ENCODE peak calls at places on chromosomes 11 and 22, in five cellular contexts. One of them, this sample, is unnamed.
A peak's percentile ranks its signal among the peaks of the same experiment; 100 is the strongest.

GRCh38 chr11:58927393-58928081 is 11.8 kb upstream of the GLYATL1 start:
- DNase-seq in T47D: peak; percentile 81
- DNase-seq in left ventricle myocardium superior: no peak
- DNase-seq in activated CD8-positive, alpha-beta memory T cell treated with anti-CD3 and anti-CD28 coated beads, Interleukin-2, amount 50 U/mL, for 48 hours: no peak
- DNase-seq in germinal center: peak; percentile 28
- DNase-seq in this sample: peak; percentile 45

GRCh38 chr11:45216031-45216430 is 69.6 kb downstream of the PRDM11 start:
- DNase-seq in T47D: no peak
- DNase-seq in left ventricle myocardium superior: no peak
- DNase-seq in activated CD8-positive, alpha-beta memory T cell treated with anti-CD3 and anti-CD28 coated beads, Interleukin-2, amount 50 U/mL, for 48 hours: no peak
- DNase-seq in germinal center: no peak
- DNase-seq in this sample: peak; percentile 64

GRCh38 chr22:26621663-26622062 is at the start of gene CRYBA4:
- DNase-seq in T47D: no peak
- DNase-seq in left ventricle myocardium superior: no peak
- DNase-seq in activated CD8-positive, alpha-beta memory T cell treated with anti-CD3 and anti-CD28 coated beads, Interleukin-2, amount 50 U/mL, for 48 hours: no peak
- DNase-seq in germinal center: no peak
- DNase-seq in this sample: no peak

GRCh38 chr22:22105364-22105763 is 122.8 kb upstream of the TOP3B start:
- DNase-seq in T47D: no peak
- DNase-seq in left ventricle myocardium superior: no peak
- DNase-seq in activated CD8-positive, alpha-beta memory T cell treated with anti-CD3 and anti-CD28 coated beads, Interleukin-2, amount 50 U/mL, for 48 hours: no peak
- DNase-seq in germinal center: no peak
- DNase-seq in this sample: no peak

GRCh38 chr11:44033411-44033850 is 14.3 kb upstream of the ACCSL start:
- DNase-seq in T47D: no peak
- DNase-seq in left ventricle myocardium superior: no peak
- DNase-seq in activated CD8-positive, alpha-beta memory T cell treated with anti-CD3 and anti-CD28 coated beads, Interleukin-2, amount 50 U/mL, for 48 hours: no peak
- DNase-seq in germinal center: no peak
- DNase-seq in this sample: no peak

GRCh38 chr11:9459573-9460321 is 1.1 kb upstream of the ZNF143 start:
- DNase-seq in T47D: peak; percentile 38
- DNase-seq in left ventricle myocardium superior: no peak
- DNase-seq in activated CD8-positive, alpha-beta memory T cell treated with anti-CD3 and anti-CD28 coated beads, Interleukin-2, amount 50 U/mL, for 48 hours: peak; percentile 58
- DNase-seq in germinal center: peak; percentile 6
- DNase-seq in this sample: peak; percentile 21

GRCh38 chr11:65625628-65626342 is 10.2 kb downstream of the PCNX3 start:
- DNase-seq in T47D: peak; percentile 57
- DNase-seq in left ventricle myocardium superior: peak; percentile 82
- DNase-seq in activated CD8-positive, alpha-beta memory T cell treated with anti-CD3 and anti-CD28 coated beads, Interleukin-2, amount 50 U/mL, for 48 hours: peak; percentile 69
- DNase-seq in germinal center: peak; percentile 62
- DNase-seq in this sample: peak; percentile 53

GRCh38 chr11:6321961-6322362 is 1.7 kb upstream of the CAVIN3 start:
- DNase-seq in T47D: no peak
- DNase-seq in left ventricle myocardium superior: no peak
- DNase-seq in activated CD8-positive, alpha-beta memory T cell treated with anti-CD3 and anti-CD28 coated beads, Interleukin-2, amount 50 U/mL, for 48 hours: no peak
- DNase-seq in germinal center: no peak
- DNase-seq in this sample: no peak

GRCh38 chr22:44003776-44004460 is 20.2 kb upstream of the PARVB start:
- DNase-seq in T47D: no peak
- DNase-seq in left ventricle myocardium superior: no peak
- DNase-seq in activated CD8-positive, alpha-beta memory T cell treated with anti-CD3 and anti-CD28 coated beads, Interleukin-2, amount 50 U/mL, for 48 hours: no peak
- DNase-seq in germinal center: no peak
- DNase-seq in this sample: no peak

GRCh38 chr11:117424781-117425180 is 97.1 kb downstream of the CEP164 start:
- DNase-seq in T47D: no peak
- DNase-seq in left ventricle myocardium superior: no peak
- DNase-seq in activated CD8-positive, alpha-beta memory T cell treated with anti-CD3 and anti-CD28 coated beads, Interleukin-2, amount 50 U/mL, for 48 hours: no peak
- DNase-seq in germinal center: no peak
- DNase-seq in this sample: peak; percentile 55

GRCh38 chr11:548700-549603 is 11.6 kb downstream of the LMNTD2 start:
- DNase-seq in T47D: no peak
- DNase-seq in left ventricle myocardium superior: no peak
- DNase-seq in activated CD8-positive, alpha-beta memory T cell treated with anti-CD3 and anti-CD28 coated beads, Interleukin-2, amount 50 U/mL, for 48 hours: no peak
- DNase-seq in germinal center: no peak
- DNase-seq in this sample: no peak

GRCh38 chr22:36144886-36145541 is 15.5 kb downstream of the APOL3 start:
- DNase-seq in T47D: peak; percentile 66
- DNase-seq in left ventricle myocardium superior: peak; percentile 65
- DNase-seq in activated CD8-positive, alpha-beta memory T cell treated with anti-CD3 and anti-CD28 coated beads, Interleukin-2, amount 50 U/mL, for 48 hours: no peak
- DNase-seq in germinal center: no peak
- DNase-seq in this sample: peak; percentile 70

GRCh38 chr22:38032681-38033521 is 24.3 kb upstream of the PICK1 start:
- DNase-seq in T47D: no peak
- DNase-seq in left ventricle myocardium superior: no peak
- DNase-seq in activated CD8-positive, alpha-beta memory T cell treated with anti-CD3 and anti-CD28 coated beads, Interleukin-2, amount 50 U/mL, for 48 hours: no peak
- DNase-seq in germinal center: no peak
- DNase-seq in this sample: no peak

GRCh38 chr11:58900479-58901420 is 38.5 kb upstream of the GLYATL1 start:
- DNase-seq in T47D: peak; percentile 89
- DNase-seq in left ventricle myocardium superior: peak; percentile 73
- DNase-seq in activated CD8-positive, alpha-beta memory T cell treated with anti-CD3 and anti-CD28 coated beads, Interleukin-2, amount 50 U/mL, for 48 hours: peak; percentile 76
- DNase-seq in germinal center: peak; percentile 23
- DNase-seq in this sample: peak; percentile 33

GRCh38 chr11:64340671-64341335 is 799 bp downstream of the CCDC88B start:
- DNase-seq in T47D: no peak
- DNase-seq in left ventricle myocardium superior: peak; percentile 65
- DNase-seq in activated CD8-positive, alpha-beta memory T cell treated with anti-CD3 and anti-CD28 coated beads, Interleukin-2, amount 50 U/mL, for 48 hours: peak; percentile 96
- DNase-seq in germinal center: peak; percentile 88
- DNase-seq in this sample: no peak

GRCh38 chr11:78630155-78630554 is 55.5 kb upstream of the NARS2 start:
- DNase-seq in T47D: no peak
- DNase-seq in left ventricle myocardium superior: no peak
- DNase-seq in activated CD8-positive, alpha-beta memory T cell treated with anti-CD3 and anti-CD28 coated beads, Interleukin-2, amount 50 U/mL, for 48 hours: no peak
- DNase-seq in germinal center: no peak
- DNase-seq in this sample: no peak

GRCh38 chr22:49950396-49950994 is 10.1 kb upstream of the PIM3 start:
- DNase-seq in T47D: no peak
- DNase-seq in left ventricle myocardium superior: no peak
- DNase-seq in activated CD8-positive, alpha-beta memory T cell treated with anti-CD3 and anti-CD28 coated beads, Interleukin-2, amount 50 U/mL, for 48 hours: no peak
- DNase-seq in germinal center: no peak
- DNase-seq in this sample: no peak

GRCh38 chr11:57502870-57503269 is 12.6 kb downstream of the SLC43A1 start:
- DNase-seq in T47D: no peak
- DNase-seq in left ventricle myocardium superior: no peak
- DNase-seq in activated CD8-positive, alpha-beta memory T cell treated with anti-CD3 and anti-CD28 coated beads, Interleukin-2, amount 50 U/mL, for 48 hours: no peak
- DNase-seq in germinal center: no peak
- DNase-seq in this sample: no peak

GRCh38 chr11:43834291-43834690 is 46.3 kb upstream of the ALKBH3 start:
- DNase-seq in T47D: no peak
- DNase-seq in left ventricle myocardium superior: no peak
- DNase-seq in activated CD8-positive, alpha-beta memory T cell treated with anti-CD3 and anti-CD28 coated beads, Interleukin-2, amount 50 U/mL, for 48 hours: no peak
- DNase-seq in germinal center: no peak
- DNase-seq in this sample: no peak

GRCh38 chr11:134124660-134125451 is 56.0 kb downstream of the JAM3 start:
- DNase-seq in T47D: peak; percentile 58
- DNase-seq in left ventricle myocardium superior: peak; percentile 79
- DNase-seq in activated CD8-positive, alpha-beta memory T cell treated with anti-CD3 and anti-CD28 coated beads, Interleukin-2, amount 50 U/mL, for 48 hours: no peak
- DNase-seq in germinal center: no peak
- DNase-seq in this sample: peak; percentile 59

GRCh38 chr22:32994921-32995320 is 63.3 kb downstream of the SYN3 start:
- DNase-seq in T47D: no peak
- DNase-seq in left ventricle myocardium superior: no peak
- DNase-seq in activated CD8-positive, alpha-beta memory T cell treated with anti-CD3 and anti-CD28 coated beads, Interleukin-2, amount 50 U/mL, for 48 hours: no peak
- DNase-seq in germinal center: no peak
- DNase-seq in this sample: no peak

GRCh38 chr11:131910491-131911387 is 540.3 kb downstream of the NTM start:
- DNase-seq in T47D: peak; percentile 63
- DNase-seq in left ventricle myocardium superior: no peak
- DNase-seq in activated CD8-positive, alpha-beta memory T cell treated with anti-CD3 and anti-CD28 coated beads, Interleukin-2, amount 50 U/mL, for 48 hours: no peak
- DNase-seq in germinal center: no peak
- DNase-seq in this sample: peak; percentile 30

GRCh38 chr11:64809781-64810241 is 540 bp downstream of the MEN1 start:
- DNase-seq in T47D: peak; percentile 75
- DNase-seq in left ventricle myocardium superior: peak; percentile 34
- DNase-seq in activated CD8-positive, alpha-beta memory T cell treated with anti-CD3 and anti-CD28 coated beads, Interleukin-2, amount 50 U/mL, for 48 hours: no peak
- DNase-seq in germinal center: peak; percentile 36
- DNase-seq in this sample: peak; percentile 75

GRCh38 chr11:50080256-50080655 is 47.6 kb downstream of the OR4C45 start:
- DNase-seq in T47D: no peak
- DNase-seq in left ventricle myocardium superior: no peak
- DNase-seq in activated CD8-positive, alpha-beta memory T cell treated with anti-CD3 and anti-CD28 coated beads, Interleukin-2, amount 50 U/mL, for 48 hours: no peak
- DNase-seq in germinal center: no peak
- DNase-seq in this sample: no peak

GRCh38 chr11:47130541-47130940 is 46.1 kb downstream of the ARFGAP2 start:
- DNase-seq in T47D: no peak
- DNase-seq in left ventricle myocardium superior: no peak
- DNase-seq in activated CD8-positive, alpha-beta memory T cell treated with anti-CD3 and anti-CD28 coated beads, Interleukin-2, amount 50 U/mL, for 48 hours: no peak
- DNase-seq in germinal center: no peak
- DNase-seq in this sample: no peak

GRCh38 chr22:41366323-41367014 is 15.3 kb upstream of the TEF start:
- DNase-seq in T47D: no peak
- DNase-seq in left ventricle myocardium superior: no peak
- DNase-seq in activated CD8-positive, alpha-beta memory T cell treated with anti-CD3 and anti-CD28 coated beads, Interleukin-2, amount 50 U/mL, for 48 hours: no peak
- DNase-seq in germinal center: no peak
- DNase-seq in this sample: no peak

GRCh38 chr11:33935005-33935404 is 43.1 kb upstream of the LMO2 start:
- DNase-seq in T47D: no peak
- DNase-seq in left ventricle myocardium superior: no peak
- DNase-seq in activated CD8-positive, alpha-beta memory T cell treated with anti-CD3 and anti-CD28 coated beads, Interleukin-2, amount 50 U/mL, for 48 hours: no peak
- DNase-seq in germinal center: no peak
- DNase-seq in this sample: no peak

GRCh38 chr22:40580631-40581030 is 55.9 kb downstream of the MRTFA start:
- DNase-seq in T47D: no peak
- DNase-seq in left ventricle myocardium superior: no peak
- DNase-seq in activated CD8-positive, alpha-beta memory T cell treated with anti-CD3 and anti-CD28 coated beads, Interleukin-2, amount 50 U/mL, for 48 hours: no peak
- DNase-seq in germinal center: no peak
- DNase-seq in this sample: no peak

GRCh38 chr11:63237413-63237812 is 6.0 kb downstream of the SLC22A25 start:
- DNase-seq in T47D: no peak
- DNase-seq in left ventricle myocardium superior: no peak
- DNase-seq in activated CD8-positive, alpha-beta memory T cell treated with anti-CD3 and anti-CD28 coated beads, Interleukin-2, amount 50 U/mL, for 48 hours: no peak
- DNase-seq in germinal center: no peak
- DNase-seq in this sample: no peak

GRCh38 chr22:17924735-17925727 is 99.3 kb downstream of the MICAL3 start:
- DNase-seq in T47D: peak; percentile 56
- DNase-seq in left ventricle myocardium superior: no peak
- DNase-seq in activated CD8-positive, alpha-beta memory T cell treated with anti-CD3 and anti-CD28 coated beads, Interleukin-2, amount 50 U/mL, for 48 hours: no peak
- DNase-seq in germinal center: no peak
- DNase-seq in this sample: peak; percentile 46

GRCh38 chr11:43988040-43988793 is 45.8 kb downstream of the C11orf96 start:
- DNase-seq in T47D: no peak
- DNase-seq in left ventricle myocardium superior: no peak
- DNase-seq in activated CD8-positive, alpha-beta memory T cell treated with anti-CD3 and anti-CD28 coated beads, Interleukin-2, amount 50 U/mL, for 48 hours: no peak
- DNase-seq in germinal center: no peak
- DNase-seq in this sample: no peak

GRCh38 chr11:30830666-30831065 is 244.5 kb upstream of the MPPED2 start:
- DNase-seq in T47D: no peak
- DNase-seq in left ventricle myocardium superior: no peak
- DNase-seq in activated CD8-positive, alpha-beta memory T cell treated with anti-CD3 and anti-CD28 coated beads, Interleukin-2, amount 50 U/mL, for 48 hours: no peak
- DNase-seq in germinal center: no peak
- DNase-seq in this sample: no peak

GRCh38 chr11:33172996-33173395 is 11.7 kb upstream of the CSTF3 start:
- DNase-seq in T47D: no peak
- DNase-seq in left ventricle myocardium superior: no peak
- DNase-seq in activated CD8-positive, alpha-beta memory T cell treated with anti-CD3 and anti-CD28 coated beads, Interleukin-2, amount 50 U/mL, for 48 hours: no peak
- DNase-seq in germinal center: no peak
- DNase-seq in this sample: no peak

GRCh38 chr11:113666584-113666983 is 39.5 kb downstream of the TMPRSS5 start:
- DNase-seq in T47D: no peak
- DNase-seq in left ventricle myocardium superior: no peak
- DNase-seq in activated CD8-positive, alpha-beta memory T cell treated with anti-CD3 and anti-CD28 coated beads, Interleukin-2, amount 50 U/mL, for 48 hours: no peak
- DNase-seq in germinal center: no peak
- DNase-seq in this sample: no peak

GRCh38 chr11:78419327-78419726 is 1.7 kb upstream of the GAB2 start:
- DNase-seq in T47D: no peak
- DNase-seq in left ventricle myocardium superior: no peak
- DNase-seq in activated CD8-positive, alpha-beta memory T cell treated with anti-CD3 and anti-CD28 coated beads, Interleukin-2, amount 50 U/mL, for 48 hours: no peak
- DNase-seq in germinal center: no peak
- DNase-seq in this sample: peak; percentile 40

GRCh38 chr11:17478064-17478463 is 1.4 kb upstream of the ABCC8 start:
- DNase-seq in T47D: no peak
- DNase-seq in left ventricle myocardium superior: no peak
- DNase-seq in activated CD8-positive, alpha-beta memory T cell treated with anti-CD3 and anti-CD28 coated beads, Interleukin-2, amount 50 U/mL, for 48 hours: no peak
- DNase-seq in germinal center: no peak
- DNase-seq in this sample: no peak

GRCh38 chr11:1874406-1875092 is 17.1 kb downstream of the PRR33 start:
- DNase-seq in T47D: no peak
- DNase-seq in left ventricle myocardium superior: peak; percentile 48
- DNase-seq in activated CD8-positive, alpha-beta memory T cell treated with anti-CD3 and anti-CD28 coated beads, Interleukin-2, amount 50 U/mL, for 48 hours: no peak
- DNase-seq in germinal center: no peak
- DNase-seq in this sample: no peak

GRCh38 chr11:117269856-117270255 is 21.3 kb upstream of the BACE1-AS start:
- DNase-seq in T47D: no peak
- DNase-seq in left ventricle myocardium superior: no peak
- DNase-seq in activated CD8-positive, alpha-beta memory T cell treated with anti-CD3 and anti-CD28 coated beads, Interleukin-2, amount 50 U/mL, for 48 hours: no peak
- DNase-seq in germinal center: no peak
- DNase-seq in this sample: no peak

This sample was measured in thyroid gland.